ENCODE peak calls at places on chromosomes 2 and 18, in six cellular contexts. One of them, this sample, is unnamed.

GRCh38 chr2:224586127-224586702 is 1.1 kb upstream of the CUL3 start:
- DNase-seq in tibial artery: no peak
- DNase-seq in AG10803: no peak
- DNase-seq in A549: no peak
- DNase-seq in GM13977: no peak
- DNase-seq in type B pancreatic cell: no peak
- DNase-seq in this sample: no peak

GRCh38 chr2:236608710-236609109 is 39.1 kb downstream of the ACKR3 start:
- DNase-seq in tibial artery: no peak
- DNase-seq in AG10803: peak
- DNase-seq in A549: no peak
- DNase-seq in GM13977: no peak
- DNase-seq in type B pancreatic cell: no peak
- DNase-seq in this sample: no peak

GRCh38 chr2:200171761-200172482 is 134.6 kb upstream of the SPATS2L start:
- DNase-seq in tibial artery: no peak
- DNase-seq in AG10803: no peak
- DNase-seq in A549: no peak
- DNase-seq in GM13977: no peak
- DNase-seq in type B pancreatic cell: no peak
- DNase-seq in this sample: no peak

GRCh38 chr18:48728204-48728833 is 189.5 kb downstream of the CTIF start:
- DNase-seq in tibial artery: peak
- DNase-seq in AG10803: peak
- DNase-seq in A549: no peak
- DNase-seq in GM13977: no peak
- DNase-seq in type B pancreatic cell: no peak
- DNase-seq in this sample: no peak

GRCh38 chr18:70422061-70422965 is 133.5 kb downstream of the SOCS6 start:
- DNase-seq in tibial artery: peak
- DNase-seq in AG10803: peak
- DNase-seq in A549: peak
- DNase-seq in GM13977: no peak
- DNase-seq in type B pancreatic cell: no peak
- DNase-seq in this sample: no peak

GRCh38 chr18:35619468-35619867 is 37.9 kb downstream of the GALNT1 start:
- DNase-seq in tibial artery: no peak
- DNase-seq in AG10803: peak
- DNase-seq in A549: no peak
- DNase-seq in GM13977: no peak
- DNase-seq in type B pancreatic cell: no peak
- DNase-seq in this sample: no peak

GRCh38 chr2:56448403-56448998 is 264.7 kb downstream of the CCDC85A start:
- DNase-seq in tibial artery: no peak
- DNase-seq in AG10803: peak
- DNase-seq in A549: peak
- DNase-seq in GM13977: no peak
- DNase-seq in type B pancreatic cell: no peak
- DNase-seq in this sample: no peak

GRCh38 chr18:36075862-36076587 is 8.7 kb upstream of the RPRD1A start:
- DNase-seq in tibial artery: no peak
- DNase-seq in AG10803: peak
- DNase-seq in A549: peak
- DNase-seq in GM13977: no peak
- DNase-seq in type B pancreatic cell: no peak
- DNase-seq in this sample: no peak

GRCh38 chr2:173079968-173080860 is 4.6 kb downstream of the MAP3K20 start:
- DNase-seq in tibial artery: no peak
- DNase-seq in AG10803: peak
- DNase-seq in A549: peak
- DNase-seq in GM13977: no peak
- DNase-seq in type B pancreatic cell: no peak
- DNase-seq in this sample: no peak

GRCh38 chr18:76209597-76209996 is 285.4 kb downstream of the ZNF516 start:
- DNase-seq in tibial artery: no peak
- DNase-seq in AG10803: peak
- DNase-seq in A549: no peak
- DNase-seq in GM13977: no peak
- DNase-seq in type B pancreatic cell: no peak
- DNase-seq in this sample: no peak

GRCh38 chr2:116696223-116696622 is 1118.3 kb upstream of the DDX18 start:
- DNase-seq in tibial artery: no peak
- DNase-seq in AG10803: no peak
- DNase-seq in A549: peak
- DNase-seq in GM13977: no peak
- DNase-seq in type B pancreatic cell: no peak
- DNase-seq in this sample: no peak

GRCh38 chr2:15667579-15668556 is 76.2 kb downstream of the DDX1 start:
- DNase-seq in tibial artery: peak
- DNase-seq in AG10803: peak
- DNase-seq in A549: no peak
- DNase-seq in GM13977: no peak
- DNase-seq in type B pancreatic cell: no peak
- DNase-seq in this sample: no peak

GRCh38 chr18:32277492-32277988 is 87.7 kb downstream of the MEP1B start:
- DNase-seq in tibial artery: no peak
- DNase-seq in AG10803: no peak
- DNase-seq in A549: no peak
- DNase-seq in GM13977: no peak
- DNase-seq in type B pancreatic cell: no peak
- DNase-seq in this sample: no peak

GRCh38 chr18:76258209-76258608 is 236.8 kb downstream of the ZNF516 start:
- DNase-seq in tibial artery: no peak
- DNase-seq in AG10803: no peak
- DNase-seq in A549: no peak
- DNase-seq in GM13977: no peak
- DNase-seq in type B pancreatic cell: no peak
- DNase-seq in this sample: no peak

GRCh38 chr2:238504181-238504711 is 77.5 kb downstream of the ASB1 start:
- DNase-seq in tibial artery: peak
- DNase-seq in AG10803: no peak
- DNase-seq in A549: no peak
- DNase-seq in GM13977: no peak
- DNase-seq in type B pancreatic cell: peak
- DNase-seq in this sample: no peak

GRCh38 chr2:6866239-6866745 is 585 bp upstream of the CMPK2 start:
- DNase-seq in tibial artery: no peak
- DNase-seq in AG10803: no peak
- DNase-seq in A549: peak
- DNase-seq in GM13977: peak
- DNase-seq in type B pancreatic cell: no peak
- DNase-seq in this sample: no peak

GRCh38 chr18:54388203-54389142 is 30.8 kb downstream of the C18orf54 start:
- DNase-seq in tibial artery: no peak
- DNase-seq in AG10803: peak
- DNase-seq in A549: peak
- DNase-seq in GM13977: peak
- DNase-seq in type B pancreatic cell: no peak
- DNase-seq in this sample: no peak

GRCh38 chr18:43277164-43277600 is at the start of gene SYT4:
- DNase-seq in tibial artery: no peak
- DNase-seq in AG10803: peak
- DNase-seq in A549: peak
- DNase-seq in GM13977: no peak
- DNase-seq in type B pancreatic cell: peak
- DNase-seq in this sample: no peak

GRCh38 chr2:14094592-14094991 is 537.9 kb upstream of the LRATD1 start:
- DNase-seq in tibial artery: no peak
- DNase-seq in AG10803: no peak
- DNase-seq in A549: no peak
- DNase-seq in GM13977: no peak
- DNase-seq in type B pancreatic cell: no peak
- DNase-seq in this sample: no peak

GRCh38 chr18:50970006-50970405 is 2.2 kb downstream of the ELAC1 start:
- DNase-seq in tibial artery: no peak
- DNase-seq in AG10803: no peak
- DNase-seq in A549: no peak
- DNase-seq in GM13977: no peak
- DNase-seq in type B pancreatic cell: no peak
- DNase-seq in this sample: no peak

GRCh38 chr2:240302933-240303332 is 132.5 kb upstream of the GPC1 start:
- DNase-seq in tibial artery: peak
- DNase-seq in AG10803: no peak
- DNase-seq in A549: no peak
- DNase-seq in GM13977: no peak
- DNase-seq in type B pancreatic cell: no peak
- DNase-seq in this sample: no peak

GRCh38 chr2:229713371-229714079 is 830 bp downstream of the DNER start:
- DNase-seq in tibial artery: no peak
- DNase-seq in AG10803: no peak
- DNase-seq in A549: peak
- DNase-seq in GM13977: peak
- DNase-seq in type B pancreatic cell: no peak
- DNase-seq in this sample: no peak

GRCh38 chr2:10239561-10239967 is 63.1 kb upstream of the HPCAL1 start:
- DNase-seq in tibial artery: peak
- DNase-seq in AG10803: no peak
- DNase-seq in A549: no peak
- DNase-seq in GM13977: no peak
- DNase-seq in type B pancreatic cell: peak
- DNase-seq in this sample: no peak

GRCh38 chr2:8653485-8653884 is 28.4 kb upstream of the ID2 start:
- DNase-seq in tibial artery: no peak
- DNase-seq in AG10803: no peak
- DNase-seq in A549: no peak
- DNase-seq in GM13977: no peak
- DNase-seq in type B pancreatic cell: no peak
- DNase-seq in this sample: no peak

GRCh38 chr2:7633556-7634153 is 716.4 kb downstream of the RNF144A start:
- DNase-seq in tibial artery: no peak
- DNase-seq in AG10803: no peak
- DNase-seq in A549: no peak
- DNase-seq in GM13977: no peak
- DNase-seq in type B pancreatic cell: no peak
- DNase-seq in this sample: no peak

DNA sequence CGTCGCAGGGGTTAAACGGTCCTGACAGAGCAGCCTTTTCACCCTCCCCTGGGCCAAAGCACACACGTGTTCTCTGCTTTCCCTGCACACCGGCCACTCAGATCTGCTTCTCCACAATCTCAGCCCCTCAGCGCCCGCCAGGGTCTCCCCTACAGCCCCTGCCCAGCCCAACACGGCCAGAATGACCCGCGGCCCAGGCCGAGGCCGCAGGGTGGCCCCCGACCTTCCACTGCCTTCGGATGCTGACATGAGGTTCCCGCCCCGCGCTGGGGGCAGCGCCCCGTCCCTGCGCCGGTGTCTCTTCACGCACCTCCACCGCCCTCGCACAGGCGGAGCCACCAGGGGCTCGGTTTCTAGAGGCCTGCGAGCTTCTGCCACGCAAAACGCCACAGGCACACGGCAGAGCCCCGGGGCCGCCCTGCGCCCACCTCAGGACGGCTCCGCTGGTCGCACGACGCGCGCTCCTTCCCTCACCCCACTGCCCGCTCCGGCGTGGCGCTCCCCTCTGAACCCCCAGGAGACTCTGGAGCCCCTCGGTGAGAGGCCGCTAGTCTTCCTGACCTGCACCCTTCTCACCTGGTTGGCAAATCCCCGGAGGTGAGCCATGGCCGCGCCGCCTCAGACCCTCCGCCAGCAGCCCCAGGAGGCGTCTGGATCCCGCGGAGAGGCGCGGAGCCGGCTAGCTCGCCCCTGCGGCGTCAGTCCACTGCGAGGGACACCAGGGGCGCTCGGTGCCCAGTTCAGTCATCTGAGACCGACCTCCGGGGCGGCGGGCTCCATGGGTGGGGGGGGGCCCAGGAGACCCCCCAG is 749 bp downstream of the STK25 start:
- DNase-seq in tibial artery: peak
- DNase-seq in AG10803: peak
- DNase-seq in A549: peak
- DNase-seq in GM13977: peak
- DNase-seq in type B pancreatic cell: no peak
- DNase-seq in this sample: peak
- TF ChIP-seq CTCF in tibial artery: no peak
- TF ChIP-seq CTCF in AG10803: no peak
- TF ChIP-seq CTCF in A549: no peak
- TF ChIP-seq CTCF in GM13977: peak
- TF ChIP-seq CTCF in type B pancreatic cell: peak
- TF ChIP-seq CTCF in this sample: no peak

GRCh38 chr2:119292226-119292625 is 68.6 kb downstream of the STEAP3 start:
- DNase-seq in tibial artery: no peak
- DNase-seq in AG10803: peak
- DNase-seq in A549: no peak
- DNase-seq in GM13977: no peak
- DNase-seq in type B pancreatic cell: no peak
- DNase-seq in this sample: no peak
- TF ChIP-seq CTCF in tibial artery: no peak
- TF ChIP-seq CTCF in AG10803: peak
- TF ChIP-seq CTCF in A549: no peak
- TF ChIP-seq CTCF in GM13977: no peak
- TF ChIP-seq CTCF in type B pancreatic cell: peak
- TF ChIP-seq CTCF in this sample: no peak

GRCh38 chr2:33267745-33268144 is 208.7 kb upstream of the RASGRP3 start:
- DNase-seq in tibial artery: no peak
- DNase-seq in AG10803: peak
- DNase-seq in A549: no peak
- DNase-seq in GM13977: no peak
- DNase-seq in type B pancreatic cell: no peak
- DNase-seq in this sample: no peak
- TF ChIP-seq CTCF in tibial artery: no peak
- TF ChIP-seq CTCF in AG10803: no peak
- TF ChIP-seq CTCF in A549: no peak
- TF ChIP-seq CTCF in GM13977: no peak
- TF ChIP-seq CTCF in type B pancreatic cell: no peak
- TF ChIP-seq CTCF in this sample: no peak

GRCh38 chr2:140246957-140247356 is 1466.8 kb upstream of the NXPH2 start:
- DNase-seq in tibial artery: no peak
- DNase-seq in AG10803: no peak
- DNase-seq in A549: no peak
- DNase-seq in GM13977: no peak
- DNase-seq in type B pancreatic cell: no peak
- DNase-seq in this sample: no peak

GRCh38 chr2:140248623-140249022 is 1468.4 kb upstream of the NXPH2 start:
- DNase-seq in tibial artery: no peak
- DNase-seq in AG10803: no peak
- DNase-seq in A549: no peak
- DNase-seq in GM13977: no peak
- DNase-seq in type B pancreatic cell: no peak
- DNase-seq in this sample: no peak

GRCh38 chr2:140246058-140246457 is 1465.9 kb upstream of the NXPH2 start:
- DNase-seq in tibial artery: no peak
- DNase-seq in AG10803: no peak
- DNase-seq in A549: no peak
- DNase-seq in GM13977: no peak
- DNase-seq in type B pancreatic cell: no peak
- DNase-seq in this sample: no peak

GRCh38 chr2:140247451-140248205 is 1467.4 kb upstream of the NXPH2 start:
- DNase-seq in tibial artery: peak
- DNase-seq in AG10803: peak
- DNase-seq in A549: no peak
- DNase-seq in GM13977: no peak
- DNase-seq in type B pancreatic cell: no peak
- DNase-seq in this sample: no peak

DNA sequence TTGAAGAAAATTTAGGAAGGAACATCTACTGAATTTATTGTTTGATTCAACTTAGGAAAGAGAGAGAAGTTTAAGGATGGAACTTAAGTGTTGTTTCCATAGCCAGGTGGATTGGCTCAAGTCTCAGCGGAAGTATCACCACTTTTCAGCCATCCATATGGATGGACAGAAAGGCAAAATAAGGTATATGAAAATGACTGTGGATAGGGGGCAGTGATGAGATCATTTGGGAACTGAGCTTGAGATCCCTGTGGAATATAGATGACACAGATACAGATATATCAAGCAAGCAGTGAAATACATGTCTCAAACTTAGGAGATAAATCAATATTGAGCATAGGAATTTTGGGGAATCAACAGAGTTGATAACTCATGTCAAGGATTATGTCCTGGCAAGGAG is 1462.7 kb upstream of the NXPH2 start:
- DNase-seq in tibial artery: no peak
- DNase-seq in AG10803: no peak
- DNase-seq in A549: peak
- DNase-seq in GM13977: no peak
- DNase-seq in type B pancreatic cell: no peak
- DNase-seq in this sample: no peak
- TF ChIP-seq CTCF in tibial artery: no peak
- TF ChIP-seq CTCF in AG10803: no peak
- TF ChIP-seq CTCF in A549: no peak
- TF ChIP-seq CTCF in GM13977: no peak
- TF ChIP-seq CTCF in type B pancreatic cell: no peak
- TF ChIP-seq CTCF in this sample: no peak

This sample was measured in D721Med.